ENCODE peak calls at places on chromosome 22, in eight cellular contexts. V, C, G, N, W, E, T and F are unnamed samples.

GRCh38 chr22:27474711-27475547 is 326.6 kb downstream of the MN1 start:
- DNase-seq in C (peak), T (no peak), W (no peak), G (peak), N (peak), V (peak), E (no peak), F (no peak)

GRCh38 chr22:23058063-23058462 is 12.3 kb upstream of the GNAZ start:
- DNase-seq in E (no peak), V (no peak), T (no peak), G (peak), W (no peak), C (no peak), N (no peak), F (no peak)

GRCh38 chr22:47850644-47851151 is 1088.2 kb downstream of the TBC1D22A start:
- DNase-seq in W (no peak), V (no peak), N (no peak), T (no peak), C (no peak), E (no peak), G (no peak), F (no peak)

GRCh38 chr22:17436382-17436951 is 67.2 kb downstream of the CECR2 start:
- DNase-seq in E (no peak), W (no peak), V (no peak), N (no peak), T (no peak), G (no peak), C (no peak), F (peak)

GRCh38 chr22:40377931-40378330 is 7.5 kb downstream of the SGSM3 start:
- DNase-seq in C (no peak), T (no peak), V (no peak), E (no peak), W (no peak), G (no peak), N (no peak), F (no peak)

GRCh38 chr22:27609411-27610029 is 192.0 kb downstream of the MN1 start:
- DNase-seq in N (no peak), G (no peak), W (no peak), C (no peak), E (no peak), V (no peak), T (no peak), F (no peak)

GRCh38 chr22:32794449-32795213 is 6.9 kb upstream of the TIMP3 start:
- DNase-seq in E (peak), W (peak), C (peak), V (no peak), G (no peak), N (no peak), T (no peak), F (no peak)

GRCh38 chr22:20822240-20822639 is 36.4 kb downstream of the PI4KA start:
- DNase-seq in C (no peak), W (no peak), G (no peak), E (no peak), T (no peak), V (no peak), N (no peak), F (no peak)

GRCh38 chr22:32754413-32755041 is 47.0 kb upstream of the TIMP3 start:
- DNase-seq in E (peak), N (no peak), T (no peak), W (no peak), G (no peak), V (peak), C (no peak), F (no peak)

GRCh38 chr22:19868773-19869471 is 14.2 kb upstream of the GNB1L start:
- DNase-seq in T (no peak), N (no peak), C (no peak), V (no peak), G (peak), W (no peak), E (no peak), F (no peak)

GRCh38 chr22:41267958-41268357 is 18.0 kb downstream of the RANGAP1 start:
- DNase-seq in W (no peak), C (no peak), T (no peak), N (no peak), E (no peak), G (no peak), V (no peak), F (no peak)

GRCh38 chr22:29093980-29094379 is 21.1 kb downstream of the KREMEN1 start:
- DNase-seq in T (no peak), E (no peak), G (no peak), C (no peak), V (no peak), W (no peak), N (no peak), F (no peak)

GRCh38 chr22:29092243-29092642 is 19.4 kb downstream of the KREMEN1 start:
- DNase-seq in E (no peak), V (no peak), N (no peak), C (no peak), W (no peak), T (no peak), G (no peak), F (no peak)

GRCh38 chr22:29095459-29095858 is 22.6 kb downstream of the KREMEN1 start:
- DNase-seq in W (no peak), T (no peak), N (no peak), C (no peak), V (no peak), G (no peak), E (peak), F (no peak)

GRCh38 chr22:29093030-29093429 is 20.2 kb downstream of the KREMEN1 start:
- DNase-seq in C (no peak), N (no peak), G (no peak), W (no peak), T (no peak), V (no peak), E (no peak), F (no peak)

GRCh38 chr22:29093501-29093921 is 20.7 kb downstream of the KREMEN1 start:
- DNase-seq in G (no peak), N (no peak), V (no peak), T (no peak), W (no peak), C (no peak), E (no peak), F (no peak)
- TF ChIP-seq MAX in G (no peak), N (no peak), V (no peak), T (no peak), W (no peak), C (no peak), E (no peak), F (no peak)

GRCh38 chr22:42856179-42856864 is 751 bp downstream of the ARFGAP3 start:
- DNase-seq in W (no peak), E (peak), G (peak), V (no peak), N (peak), C (no peak), T (no peak), F (peak)
- TF ChIP-seq POLR2A in W (no peak), E (peak), G (no peak), V (no peak), N (no peak), C (no peak), T (peak), F (no peak)

GRCh38 chr22:38246046-38246658 is 26.7 kb downstream of the TMEM184B start:
- DNase-seq in T (no peak), W (no peak), V (no peak), G (no peak), E (no peak), C (no peak), N (no peak), F (no peak)
- TF ChIP-seq CTCF in T (no peak), W (no peak), V (no peak), G (no peak), E (no peak), C (no peak), N (no peak), F (no peak)

GRCh38 chr22:48885919-48886305 is 941.8 kb downstream of the BRD1 start:
- DNase-seq in W (no peak), T (no peak), V (no peak), C (no peak), N (no peak), G (no peak), E (no peak), F (no peak)

GRCh38 chr22:48885271-48885918 is 942.3 kb downstream of the BRD1 start:
- DNase-seq in G (no peak), W (no peak), E (no peak), V (no peak), C (no peak), N (no peak), T (no peak), F (no peak)

GRCh38 chr22:48888466-48889208 is 939.0 kb downstream of the BRD1 start:
- DNase-seq in G (no peak), C (no peak), V (no peak), T (no peak), E (no peak), W (no peak), N (no peak), F (no peak)

GRCh38 chr22:48887394-48888332 is 940.0 kb downstream of the BRD1 start:
- DNase-seq in T (no peak), W (no peak), G (no peak), C (no peak), N (no peak), E (no peak), V (no peak), F (no peak)

GRCh38 chr22:48886604-48887393 is 940.9 kb downstream of the BRD1 start:
- DNase-seq in N (no peak), W (no peak), E (no peak), C (no peak), T (no peak), V (no peak), G (no peak), F (no peak)
- TF ChIP-seq MAX in N (no peak), W (no peak), E (no peak), C (no peak), T (no peak), V (no peak), G (no peak), F (no peak)

DNA sequence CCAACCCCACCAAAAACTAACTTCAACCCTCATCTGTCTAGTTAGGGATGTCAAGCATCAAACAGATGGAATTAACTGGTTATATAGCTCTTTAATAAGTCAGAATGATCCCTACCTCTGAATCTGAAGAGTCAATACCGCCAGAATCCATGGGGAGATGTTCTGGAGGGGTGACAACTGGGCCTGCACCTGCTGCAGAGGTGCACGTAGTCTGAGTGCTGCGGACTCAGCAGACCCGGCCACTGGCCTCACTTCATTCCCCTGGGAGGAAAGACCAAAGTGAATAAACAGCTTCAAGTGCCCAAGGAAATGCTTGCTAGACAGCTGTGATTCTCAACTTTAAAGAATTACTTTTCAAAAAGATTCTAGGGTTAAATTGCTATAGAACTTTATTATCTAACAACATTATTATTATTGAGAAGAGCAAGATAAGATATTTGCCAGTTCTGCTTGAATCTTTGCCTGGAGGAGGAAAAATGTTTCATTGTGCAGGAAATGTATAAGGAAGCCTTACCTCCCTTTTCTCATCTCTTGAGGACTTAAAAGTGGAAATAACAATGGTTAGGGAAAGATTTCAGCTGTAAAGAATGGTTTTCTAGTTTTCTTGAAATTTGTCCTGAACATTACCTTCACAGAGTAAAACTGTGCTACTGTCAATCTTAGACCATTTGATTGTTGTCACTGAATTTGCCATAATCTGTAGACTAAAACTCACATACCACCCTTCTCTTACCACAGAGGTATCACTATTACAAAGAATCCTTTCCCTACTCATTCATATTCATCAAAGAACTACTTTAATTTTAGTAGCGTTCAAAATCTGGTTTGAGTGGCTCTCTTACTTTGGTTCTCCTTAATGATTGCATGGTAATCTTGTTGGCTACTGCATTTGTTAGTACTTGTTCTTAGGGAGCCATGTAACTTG is 4.2 kb downstream of the XBP1 start:
- DNase-seq in N (no peak), E (no peak), T (no peak), W (no peak), V (no peak), G (no peak), C (no peak), F (no peak)
- TF ChIP-seq POLR2A in N (peak), E (no peak), T (no peak), W (no peak), V (no peak), G (no peak), C (no peak), F (no peak)